ENCODE peak calls at places on chromosomes 3 and 15, in four cellular contexts. C, K, P and F are unnamed samples.
A peak's percentile ranks its signal among the peaks of the same experiment; 100 is the strongest.

GRCh38 chr3:64321747-64322146 is 96.5 kb upstream of the PRICKLE2 start:
- DNase-seq in C (peak; percentile 92), K (no peak), P (peak; percentile 15), F (peak; percentile 81)

GRCh38 chr3:108447096-108447847 is 63.1 kb downstream of the MYH15 start:
- DNase-seq in C (no peak), K (no peak), P (no peak), F (no peak)

GRCh38 chr3:192727032-192727847 is at the start of gene FGF12:
- DNase-seq in C (peak; percentile 8), K (peak; percentile 2), P (peak; percentile 12), F (peak; percentile 9)

GRCh38 chr3:45597166-45597565 is 2.6 kb downstream of the LIMD1 start:
- DNase-seq in C (peak; percentile 71), K (no peak), P (peak; percentile 28), F (peak; percentile 37)

GRCh38 chr3:173894-174293 is 22.7 kb upstream of the CHL1 start:
- DNase-seq in C (no peak), K (no peak), P (peak; percentile 21), F (no peak)

GRCh38 chr3:30708472-30708871 is 102.1 kb downstream of the TGFBR2 start:
- DNase-seq in C (no peak), K (no peak), P (no peak), F (no peak)

GRCh38 chr3:9690451-9691450 is 12.9 kb upstream of the CPNE9 start:
- DNase-seq in C (no peak), K (no peak), P (no peak), F (no peak)

GRCh38 chr15:85582719-85583089 is 202.3 kb downstream of the AKAP13 start:
- DNase-seq in C (peak; percentile 66), K (peak; percentile 77), P (peak; percentile 74), F (no peak)

GRCh38 chr15:69443032-69443611 is 9.5 kb upstream of the RPLP1 start:
- DNase-seq in C (no peak), K (no peak), P (no peak), F (peak; percentile 62)

GRCh38 chr3:36677331-36678007 is 86.9 kb downstream of the DCLK3 start:
- DNase-seq in C (peak; percentile 98), K (no peak), P (no peak), F (peak; percentile 74)
- H3K9me3 ChIP-seq in C (no peaks in the 10 kb centered on the region), K (no peaks in the 10 kb centered on the region), P (no peaks in the 10 kb centered on the region), F (peaks cover 22% of the 10 kb centered on the region)

GRCh38 chr3:191259486-191259885 is 60.4 kb downstream of the OSTN start:
- DNase-seq in C (no peak), K (no peak), P (no peak), F (no peak)
- H3K4me1 ChIP-seq in C (no peaks in the 10 kb centered on the region), K (no peaks in the 10 kb centered on the region), P (no peaks in the 10 kb centered on the region), F (peaks cover 5% of the 10 kb centered on the region)

DNA sequence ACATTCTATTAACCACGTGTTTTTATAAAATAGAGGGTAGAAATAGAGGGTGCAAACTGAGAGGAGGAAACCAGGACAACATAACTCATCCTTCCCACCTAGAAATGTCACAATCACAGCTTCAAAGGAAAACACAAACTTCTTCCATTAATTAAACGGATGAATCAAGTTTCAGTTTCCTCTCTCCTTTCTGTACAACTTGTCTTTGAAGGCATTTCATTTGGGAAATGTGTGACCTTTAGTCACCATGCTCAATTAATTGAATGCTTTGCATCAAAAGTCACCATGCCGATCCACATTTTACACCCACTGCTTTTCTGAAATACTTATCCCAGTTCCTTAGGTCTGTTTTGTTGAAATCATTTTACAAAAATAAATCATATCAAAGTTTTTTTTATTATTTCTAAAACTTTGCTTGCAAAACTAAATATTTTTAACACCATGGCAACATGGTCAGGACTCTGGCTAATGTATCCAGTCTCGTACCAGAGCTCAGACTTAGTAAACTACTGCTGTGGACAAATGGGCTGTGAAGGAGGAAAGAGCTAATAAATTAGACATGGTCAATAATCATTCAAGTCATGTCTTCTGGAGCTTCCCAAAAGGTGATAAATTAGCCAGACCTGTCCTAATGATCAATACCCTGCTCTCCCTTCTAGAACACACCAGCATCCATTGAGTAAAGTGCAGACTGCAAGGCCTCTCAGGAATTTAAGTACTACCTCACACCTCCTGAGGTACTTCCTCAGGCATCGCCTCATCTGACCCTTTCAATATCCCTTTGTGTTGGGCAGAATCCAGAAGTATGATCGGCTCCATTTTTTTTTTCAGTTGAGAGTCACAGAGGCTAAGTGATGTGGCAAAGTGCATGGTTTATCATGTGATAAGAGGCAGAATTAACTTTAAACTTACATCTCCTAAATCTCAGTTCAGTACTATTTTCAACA is 161.3 kb downstream of the GREM1 start:
- DNase-seq in C (peak; percentile 51), K (no peak), P (no peak), F (no peak)
- H3K9me3 ChIP-seq in C (no peaks in the 10 kb centered on the region), K (no peaks in the 10 kb centered on the region), P (no peaks in the 10 kb centered on the region), F (no peaks in the 10 kb centered on the region)

GRCh38 chr15:76204916-76205460 is 106.3 kb downstream of the ETFA start:
- DNase-seq in C (no peak), K (no peak), P (no peak), F (no peak)
- H3K4me1 ChIP-seq in C (no peaks in the 10 kb centered on the region), K (no peaks in the 10 kb centered on the region), P (no peaks in the 10 kb centered on the region), F (no peaks in the 10 kb centered on the region)

GRCh38 chr3:118146658-118147375 is 887.8 kb downstream of the IGSF11 start:
- DNase-seq in C (no peak), K (no peak), P (no peak), F (no peak)
- H3K9me3 ChIP-seq in C (no peaks in the 10 kb centered on the region), K (no peaks in the 10 kb centered on the region), P (no peaks in the 10 kb centered on the region), F (peaks cover 17% of the 10 kb centered on the region)

GRCh38 chr15:66760968-66761722 is 59.1 kb downstream of the SMAD6 start:
- DNase-seq in C (peak; percentile 26), K (no peak), P (peak; percentile 56), F (no peak)
- H3K4me1 ChIP-seq in C (peaks cover 76% of the 10 kb centered on the region), K (peaks cover 17% of the 10 kb centered on the region), P (peaks cover 28% of the 10 kb centered on the region), F (peaks cover 81% of the 10 kb centered on the region)

GRCh38 chr3:33699275-33699674 is 18.8 kb downstream of the CLASP2 start:
- DNase-seq in C (peak; percentile 16), K (no peak), P (no peak), F (no peak)
- H3K9me3 ChIP-seq in C (no peaks in the 10 kb centered on the region), K (no peaks in the 10 kb centered on the region), P (no peaks in the 10 kb centered on the region), F (peaks cover 21% of the 10 kb centered on the region)

GRCh38 chr3:14403636-14404395 is 1.4 kb downstream of the SLC6A6 start:
- DNase-seq in C (peak; percentile 46), K (peak; percentile 66), P (peak; percentile 65), F (peak; percentile 54)

GRCh38 chr3:14405886-14406238 is 3.5 kb downstream of the SLC6A6 start:
- DNase-seq in C (no peak), K (no peak), P (peak; percentile 20), F (no peak)

GRCh38 chr3:14406336-14406735 is 3.9 kb downstream of the SLC6A6 start:
- DNase-seq in C (no peak), K (no peak), P (no peak), F (no peak)

GRCh38 chr3:14405120-14405885 is 2.9 kb downstream of the SLC6A6 start:
- DNase-seq in C (peak; percentile 38), K (no peak), P (no peak), F (peak; percentile 27)

GRCh38 chr3:14404396-14405119 is 2.2 kb downstream of the SLC6A6 start:
- DNase-seq in C (no peak), K (no peak), P (peak; percentile 83), F (no peak)
- H3K4me1 ChIP-seq in C (peaks cover 11% of the 10 kb centered on the region), K (peaks cover 58% of the 10 kb centered on the region), P (peaks cover 16% of the 10 kb centered on the region), F (peaks cover 25% of the 10 kb centered on the region)